ENCODE peak calls at places on chromosomes 3 and 15, in ten cellular contexts. W, Q, I, N, S, K, P, A, Y and F are unnamed samples.

GRCh38 chr3:138082085-138082991 is 33.1 kb downstream of the DZIP1L start:
- DNase-seq in Q (no peak), Y (no peak), A (peak), S (no peak), W (peak), N (peak), P (no peak), K (peak), I (no peak), F (no peak)

GRCh38 chr3:7001370-7001769 is 140.5 kb downstream of the GRM7 start:
- DNase-seq in Q (no peak), I (no peak), N (no peak), W (no peak), K (no peak), Y (no peak), P (no peak), S (no peak), A (no peak), F (no peak)

GRCh38 chr15:101207867-101208288 is 44.0 kb downstream of the CHSY1 start:
- DNase-seq in K (no peak), I (no peak), Q (no peak), A (no peak), P (no peak), Y (no peak), W (no peak), N (no peak), S (no peak), F (peak)

GRCh38 chr3:66722675-66723074 is 221.9 kb upstream of the LRIG1 start:
- DNase-seq in S (no peak), Q (peak), A (peak), N (peak), I (no peak), Y (no peak), K (peak), P (no peak), W (no peak), F (no peak)

GRCh38 chr15:95559875-95560394 is 770.6 kb upstream of the NR2F2 start:
- DNase-seq in A (peak), N (peak), P (no peak), W (no peak), K (peak), Y (no peak), S (no peak), Q (no peak), I (no peak), F (no peak)

GRCh38 chr15:86255247-86255646 is 175.6 kb downstream of the AGBL1 start:
- DNase-seq in K (no peak), N (no peak), P (no peak), A (no peak), S (no peak), Q (no peak), Y (no peak), I (no peak), W (no peak), F (no peak)

GRCh38 chr3:9732080-9732752 is 681 bp downstream of the BRPF1 start:
- DNase-seq in P (peak), N (no peak), K (no peak), S (no peak), Y (no peak), I (peak), W (no peak), A (no peak), Q (peak), F (no peak)

GRCh38 chr3:56257826-56258225 is 210.4 kb downstream of the ERC2 start:
- DNase-seq in Q (no peak), K (no peak), A (no peak), P (no peak), I (no peak), N (no peak), W (no peak), S (no peak), Y (no peak), F (no peak)

GRCh38 chr15:77083381-77084160 is 12.7 kb upstream of the TSPAN3 start:
- DNase-seq in S (no peak), W (peak), K (no peak), A (peak), Y (peak), P (peak), N (no peak), Q (peak), I (peak), F (peak)

GRCh38 chr3:57582470-57583168 is 14.5 kb downstream of the ARF4 start:
- DNase-seq in I (no peak), A (no peak), P (no peak), Q (no peak), K (no peak), S (no peak), Y (no peak), W (no peak), N (no peak), F (no peak)
- TF ChIP-seq CTCF in I (no peak), A (no peak), P (no peak), Q (no peak), K (no peak), S (no peak), Y (no peak), W (peak), N (peak), F (no peak)

GRCh38 chr3:38637906-38638305 is 11.6 kb downstream of the SCN5A start:
- DNase-seq in Q (no peak), I (no peak), K (no peak), N (no peak), W (no peak), Y (no peak), A (no peak), S (no peak), P (no peak), F (no peak)
- TF ChIP-seq CTCF in Q (no peak), I (no peak), K (no peak), N (no peak), W (no peak), Y (no peak), A (no peak), S (no peak), P (no peak), F (no peak)

DNA sequence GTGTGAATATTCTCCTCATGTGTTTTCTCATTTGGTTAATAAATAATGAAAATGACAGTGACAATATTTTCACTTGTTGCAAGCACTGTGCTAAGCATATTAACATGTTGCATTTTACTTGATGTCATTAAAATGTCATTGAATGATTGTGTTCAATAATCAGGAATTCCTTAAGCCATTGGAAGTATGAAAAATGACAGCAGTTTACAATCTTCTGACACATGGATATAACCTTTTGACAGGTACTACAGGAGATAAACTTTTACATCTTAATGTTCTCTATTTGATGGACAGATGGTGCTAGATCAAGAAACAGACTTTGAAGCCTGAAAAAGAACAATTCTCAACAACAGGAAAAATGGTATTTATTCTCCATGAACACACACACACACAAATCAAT is 1138.3 kb downstream of the ROBO2 start:
- DNase-seq in I (no peak), Q (no peak), K (no peak), W (no peak), N (no peak), A (no peak), P (no peak), S (no peak), Y (no peak), F (no peak)
- TF ChIP-seq CTCF in I (no peak), Q (no peak), K (no peak), W (no peak), N (no peak), A (no peak), P (no peak), S (no peak), Y (no peak), F (no peak)

GRCh38 chr3:147359177-147360062 is 46.9 kb downstream of the ZIC4 start:
- DNase-seq in Y (no peak), Q (no peak), K (no peak), P (no peak), W (no peak), I (no peak), N (no peak), A (no peak), S (no peak), F (no peak)

GRCh38 chr3:147360936-147361670 is 45.2 kb downstream of the ZIC4 start:
- DNase-seq in A (no peak), P (peak), N (no peak), S (no peak), I (no peak), Y (no peak), Q (no peak), K (no peak), W (no peak), F (no peak)

GRCh38 chr3:147358144-147358992 is 48.0 kb downstream of the ZIC4 start:
- DNase-seq in A (no peak), Q (no peak), Y (no peak), W (no peak), I (no peak), K (no peak), S (no peak), N (no peak), P (no peak), F (no peak)

GRCh38 chr3:147364771-147365170 is 41.6 kb downstream of the ZIC4 start:
- DNase-seq in P (no peak), I (no peak), Q (no peak), S (no peak), W (no peak), A (no peak), K (no peak), N (no peak), Y (no peak), F (no peak)

GRCh38 chr3:147361671-147362420 is 44.5 kb downstream of the ZIC4 start:
- DNase-seq in Y (peak), I (peak), N (no peak), W (peak), K (no peak), Q (no peak), A (no peak), P (peak), S (no peak), F (no peak)
- TF ChIP-seq CTCF in Y (peak), I (peak), N (peak), W (peak), K (peak), Q (no peak), A (no peak), P (peak), S (peak), F (peak)

DNA sequence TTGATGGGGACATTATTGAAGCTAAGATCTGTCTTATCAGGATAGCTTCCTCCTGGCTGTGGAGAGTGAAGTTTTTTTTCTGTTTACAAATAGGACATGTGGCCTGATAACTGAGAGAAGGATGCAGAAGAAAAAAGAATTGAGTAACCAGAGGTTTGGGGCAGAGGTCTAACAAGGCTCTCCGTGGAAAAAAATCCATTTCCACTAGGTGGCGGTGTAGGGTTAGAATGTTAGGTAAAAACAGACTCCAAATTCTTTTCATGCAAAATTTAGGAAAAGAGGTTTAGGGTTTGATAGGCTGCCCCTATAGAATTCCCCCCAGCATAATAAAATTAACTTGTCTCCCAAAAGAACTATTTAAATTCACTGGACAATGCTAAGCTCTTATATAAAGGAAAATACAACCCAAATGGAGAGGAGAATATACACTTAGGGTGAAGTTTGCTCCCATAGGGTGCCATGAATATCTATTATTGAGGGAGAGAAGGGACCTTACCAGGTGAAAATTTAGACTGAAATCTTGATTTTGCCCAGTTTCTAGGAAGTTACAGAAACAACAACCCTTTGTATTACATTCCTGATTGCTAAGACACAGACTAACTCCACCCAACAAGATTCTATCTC is 1560.4 kb downstream of the OTOL1 start:
- DNase-seq in I (peak), K (no peak), S (no peak), W (peak), Y (no peak), P (peak), Q (no peak), A (no peak), N (peak), F (no peak)
- TF ChIP-seq CTCF in I (peak), K (peak), S (peak), W (peak), Y (peak), P (peak), Q (peak), A (peak), N (peak), F (peak)

DNA sequence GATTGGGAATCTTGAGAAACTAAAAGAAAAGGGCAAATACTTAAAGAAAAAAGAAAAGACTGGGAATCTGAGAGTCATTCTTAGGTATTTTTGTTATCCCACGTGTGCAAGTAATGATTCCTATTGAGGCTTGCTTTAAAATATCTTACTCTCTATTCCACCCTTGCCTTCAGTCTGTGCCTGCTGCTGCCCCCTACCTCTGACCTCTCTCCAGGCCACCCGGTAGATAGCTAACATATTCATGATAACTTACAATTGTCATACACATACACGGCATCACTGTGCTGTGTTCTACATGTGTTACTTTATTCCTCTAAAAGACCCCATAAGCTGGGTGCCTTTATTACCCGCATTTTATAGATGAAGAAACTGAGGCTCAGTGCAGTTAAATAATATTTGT is 27.8 kb upstream of the ATP13A3 start:
- DNase-seq in I (no peak), A (no peak), Y (no peak), K (no peak), P (no peak), W (no peak), Q (no peak), S (no peak), N (no peak), F (no peak)
- TF ChIP-seq CTCF in I (no peak), A (no peak), Y (no peak), K (no peak), P (no peak), W (no peak), Q (no peak), S (no peak), N (no peak), F (no peak)

DNA sequence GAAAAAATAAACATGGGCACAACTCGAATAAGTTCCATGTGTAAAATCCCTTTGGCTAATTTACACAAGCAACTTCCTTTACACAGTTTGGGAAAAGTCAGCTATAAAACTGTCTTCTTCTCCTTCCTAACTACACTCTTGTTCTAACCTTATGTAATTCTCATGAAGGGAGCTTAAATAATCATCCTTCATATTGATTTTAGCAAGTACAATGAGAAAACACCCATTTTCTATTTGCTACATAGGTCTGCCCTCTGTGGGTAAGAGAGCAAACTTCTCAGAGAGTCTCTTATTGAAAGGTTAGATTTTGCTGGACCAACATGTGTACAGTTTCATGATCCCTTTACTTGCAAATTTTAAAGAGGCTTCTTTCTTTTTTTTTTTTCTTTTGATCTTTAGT is 398.5 kb downstream of the ROBO1 start:
- DNase-seq in I (no peak), W (no peak), Y (no peak), K (no peak), N (peak), P (no peak), Q (no peak), A (no peak), S (no peak), F (no peak)
- TF ChIP-seq CTCF in I (no peak), W (no peak), Y (no peak), K (peak), N (peak), P (peak), Q (no peak), A (no peak), S (no peak), F (no peak)

DNA sequence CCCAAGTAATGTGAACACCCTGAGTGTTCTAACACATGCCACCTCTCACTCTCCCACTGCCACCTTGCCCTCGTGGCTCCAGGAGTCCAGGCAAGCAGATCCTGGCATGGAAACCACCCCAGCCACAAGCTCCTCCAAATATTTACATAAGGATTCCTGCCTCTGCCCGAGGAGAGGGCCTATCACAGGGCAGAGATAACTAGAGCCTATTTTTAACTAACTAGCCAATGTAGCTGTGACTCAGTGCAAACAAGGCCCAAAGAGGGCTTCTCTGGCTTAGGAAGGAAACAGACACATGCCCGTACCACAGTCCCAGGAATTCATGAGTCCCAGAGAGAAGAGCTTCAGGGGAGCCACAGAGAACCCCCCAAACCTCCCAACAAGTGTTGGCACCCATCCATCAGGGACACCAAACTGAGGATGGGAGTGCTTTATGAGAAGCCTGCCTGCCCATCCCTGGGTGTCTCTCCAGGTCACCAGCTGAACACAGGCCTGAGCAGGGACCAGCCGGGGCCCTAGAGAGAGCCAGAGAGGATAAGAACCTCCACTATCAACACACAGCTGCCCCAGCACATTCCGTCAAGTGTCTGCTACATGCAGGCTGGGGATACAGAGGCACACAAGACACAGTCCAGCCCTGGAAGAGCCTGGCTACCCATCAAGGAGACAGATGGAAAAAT is 9.2 kb downstream of the FYCO1 start:
- DNase-seq in N (peak), A (no peak), S (no peak), P (no peak), K (no peak), W (peak), Y (no peak), Q (peak), I (no peak), F (no peak)
- TF ChIP-seq CTCF in N (no peak), A (no peak), S (no peak), P (no peak), K (no peak), W (no peak), Y (no peak), Q (no peak), I (no peak), F (no peak)

DNA sequence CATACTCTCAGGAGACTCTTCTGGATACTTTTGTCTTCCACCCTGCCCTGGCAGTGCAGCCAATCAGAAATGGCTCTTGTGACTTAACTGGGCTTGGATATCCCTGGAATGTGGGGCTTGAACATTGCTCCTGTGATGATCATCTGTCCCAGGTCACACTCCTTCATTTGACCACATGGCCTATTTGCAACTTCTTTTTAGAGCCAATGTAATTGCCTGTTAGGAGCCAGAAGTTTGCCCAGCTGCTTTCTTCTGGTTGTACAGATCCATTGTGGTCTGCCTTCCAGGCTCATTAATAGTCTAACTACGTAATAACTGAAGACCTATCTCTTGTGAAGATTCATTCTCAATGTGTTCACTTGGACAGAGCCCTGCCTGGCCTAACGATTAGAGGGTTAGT is 29.8 kb downstream of the QTRT2 start:
- DNase-seq in Y (no peak), S (no peak), N (no peak), I (no peak), P (no peak), K (no peak), A (no peak), W (no peak), Q (no peak), F (no peak)
- TF ChIP-seq CTCF in Y (no peak), S (no peak), N (no peak), I (no peak), P (no peak), K (no peak), A (no peak), W (no peak), Q (no peak), F (no peak)